ENCODE peak calls at places on chromosomes 5 and 9, in five cellular contexts. U is hepatocyte, L is Calu3, N is spleen, Y is suprapubic skin. D is an unnamed sample.

GRCh38 chr5:16384804-16385203 is 80.8 kb downstream of the ZNF622 start:
- DNase-seq in U (no peak), N (no peak), Y (no peak), L (no peak), D (no peak)

GRCh38 chr9:131035548-131035947 is 26.6 kb downstream of the LAMC3 start:
- DNase-seq in U (no peak), N (no peak), L (no peak), Y (no peak), D (no peak)

GRCh38 chr9:20319241-20319640 is 303.1 kb downstream of the MLLT3 start:
- DNase-seq in L (no peak), U (no peak), Y (no peak), N (no peak), D (no peak)

GRCh38 chr9:89605181-89606048 is 603 bp downstream of the GADD45G start:
- DNase-seq in N (peak), U (peak), Y (peak), L (peak), D (peak)

GRCh38 chr5:74199005-74199404 is 441.5 kb downstream of the ENC1 start:
- DNase-seq in N (no peak), U (no peak), L (no peak), Y (no peak), D (no peak)

GRCh38 chr9:29555452-29555851 is 1982.2 kb upstream of the C9orf72 start:
- DNase-seq in U (no peak), N (no peak), L (no peak), Y (no peak), D (no peak)

GRCh38 chr5:150653145-150653761 is 7.8 kb upstream of the MYOZ3 start:
- DNase-seq in L (no peak), Y (no peak), N (no peak), U (no peak), D (no peak)

GRCh38 chr5:104385901-104386300 is 823.3 kb upstream of the NUDT12 start:
- DNase-seq in L (no peak), U (no peak), N (no peak), Y (no peak), D (no peak)

GRCh38 chr5:173777669-173778068 is 110.5 kb upstream of the CPEB4 start:
- DNase-seq in L (no peak), Y (no peak), U (no peak), N (no peak), D (no peak)

GRCh38 chr9:70438341-70438924 is 24.0 kb upstream of the KLF9 start:
- DNase-seq in Y (peak), L (peak), U (peak), N (no peak), D (no peak)

GRCh38 chr5:18281947-18282557 is 647.8 kb downstream of the TAF11L14 start:
- DNase-seq in Y (no peak), L (no peak), U (peak), N (no peak), D (no peak)

GRCh38 chr5:76790632-76791290 is 28.1 kb upstream of the F2RL1 start:
- DNase-seq in L (peak), Y (no peak), U (peak), N (no peak), D (no peak)

GRCh38 chr9:127909839-127910273 is 7.0 kb downstream of the ST6GALNAC4 start:
- DNase-seq in L (no peak), U (no peak), Y (no peak), N (no peak), D (no peak)

GRCh38 chr9:33878691-33879366 is 61.9 kb downstream of the UBE2R2 start:
- DNase-seq in N (no peak), U (no peak), Y (no peak), L (no peak), D (no peak)

GRCh38 chr5:61625682-61626620 is 293.9 kb downstream of the ZSWIM6 start:
- DNase-seq in U (peak), N (peak), Y (peak), L (peak), D (peak)

GRCh38 chr9:132346177-132346576 is 8.6 kb downstream of the SETX start:
- DNase-seq in L (no peak), U (no peak), N (no peak), Y (no peak), D (no peak)

GRCh38 chr5:73705364-73705763 is 79.4 kb downstream of the ARHGEF28 start:
- DNase-seq in N (no peak), Y (no peak), U (no peak), L (no peak), D (no peak)

GRCh38 chr5:153237671-153238332 is 252.7 kb upstream of the GRIA1 start:
- DNase-seq in L (no peak), N (no peak), Y (no peak), U (no peak), D (no peak)

GRCh38 chr5:153896701-153897100 is 142.0 kb downstream of the FAM114A2 start:
- DNase-seq in N (no peak), Y (no peak), U (no peak), L (no peak), D (no peak)

GRCh38 chr9:70959366-70959765 is 162.1 kb downstream of the TRPM3 start:
- DNase-seq in L (no peak), Y (no peak), U (no peak), N (no peak), D (no peak)

GRCh38 chr5:115944501-115944900 is 17.8 kb upstream of the LVRN start:
- DNase-seq in L (no peak), N (no peak), U (no peak), Y (no peak), D (no peak)

GRCh38 chr5:169471021-169471420 is 112.6 kb upstream of the SPDL1 start:
- DNase-seq in L (no peak), U (no peak), N (no peak), Y (no peak), D (no peak)

DNA sequence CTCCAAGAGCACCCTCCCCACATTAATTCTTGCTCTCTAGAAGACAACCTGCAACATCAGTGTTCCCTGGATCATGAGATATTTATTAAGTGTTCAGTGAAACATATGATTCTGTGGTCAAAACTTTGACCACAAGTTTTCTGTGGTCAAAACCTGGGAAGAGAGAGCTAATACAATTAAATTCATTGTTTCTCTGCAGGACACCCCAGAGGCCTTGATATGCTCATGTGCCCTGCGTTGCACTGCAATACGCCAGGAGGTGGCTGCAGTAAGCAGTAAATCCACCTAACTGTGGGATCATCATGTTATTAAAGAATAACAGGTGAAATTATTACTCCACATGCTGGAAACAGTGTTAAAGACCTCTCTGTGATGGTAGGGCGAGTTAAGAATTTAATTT is 109.3 kb upstream of the SPDL1 start:
- DNase-seq in L (no peak), U (no peak), N (no peak), Y (no peak), D (no peak)
- TF ChIP-seq CTCF in L (no peak), U (no peak), N (no peak), Y (no peak), D (no peak)

GRCh38 chr9:16197578-16198370 is 644.9 kb downstream of the CCDC171 start:
- DNase-seq in N (no peak), L (no peak), U (peak), Y (no peak), D (no peak)

GRCh38 chr9:16191237-16191636 is 638.4 kb downstream of the CCDC171 start:
- DNase-seq in U (no peak), Y (no peak), L (no peak), N (no peak), D (no peak)

GRCh38 chr9:16192403-16193017 is 639.7 kb downstream of the CCDC171 start:
- DNase-seq in N (no peak), U (no peak), L (no peak), Y (no peak), D (no peak)

GRCh38 chr9:16196206-16196605 is 643.4 kb downstream of the CCDC171 start:
- DNase-seq in Y (no peak), L (no peak), N (no peak), U (no peak), D (no peak)

GRCh38 chr9:16191691-16192402 is 639.0 kb downstream of the CCDC171 start:
- DNase-seq in U (peak), N (no peak), L (peak), Y (peak), D (no peak)
- TF ChIP-seq CTCF in U (peak), N (no peak), L (peak), Y (no peak), D (peak)

DNA sequence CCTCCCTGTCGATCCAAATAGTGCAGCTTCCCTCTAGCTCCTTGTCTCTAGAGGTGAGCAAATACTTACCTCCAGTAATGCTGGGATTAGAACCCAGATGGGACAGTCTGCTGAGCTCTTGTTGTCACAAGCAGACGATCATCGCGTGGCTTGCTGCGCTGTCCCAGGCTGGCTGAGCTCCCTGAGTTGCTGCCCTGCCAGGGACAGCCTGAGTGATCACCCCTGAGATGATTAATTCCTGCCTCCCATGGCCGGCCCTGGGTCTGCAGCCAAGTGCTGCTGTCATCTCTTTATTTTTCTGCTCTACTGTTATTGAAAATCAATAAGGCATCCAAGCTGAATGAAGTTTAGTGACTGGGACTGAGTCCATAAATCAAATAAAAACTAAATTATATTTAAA is 94.0 kb upstream of the ALDH1B1 start:
- DNase-seq in Y (no peak), N (no peak), U (no peak), L (no peak), D (no peak)
- TF ChIP-seq CTCF in Y (no peak), N (no peak), U (no peak), L (no peak), D (no peak)

GRCh38 chr9:81191222-81191621 is 498.1 kb downstream of the TLE1 start:
- DNase-seq in U (no peak), N (no peak), Y (no peak), L (no peak), D (no peak)

GRCh38 chr9:81190659-81191058 is 498.7 kb downstream of the TLE1 start:
- DNase-seq in N (no peak), Y (no peak), U (no peak), L (no peak), D (no peak)

GRCh38 chr9:81193362-81194339 is 495.7 kb downstream of the TLE1 start:
- DNase-seq in N (no peak), Y (no peak), L (no peak), U (no peak), D (no peak)

GRCh38 chr9:81195206-81195605 is 494.1 kb downstream of the TLE1 start:
- DNase-seq in Y (no peak), U (no peak), L (no peak), N (no peak), D (no peak)
- TF ChIP-seq CTCF in Y (no peak), U (no peak), L (no peak), N (no peak), D (no peak)

D was measured in CD14-positive monocyte.